ENCODE peak calls at places on chromosomes 6 and 20, in seven cellular contexts. K is upper lobe of right lung, U is hepatocyte, R is PC-3, H is lower lobe of right lung, C is ovary, D is uterus. Z is an unnamed sample.

GRCh38 chr6:141107562-141108160 is 1025.1 kb upstream of the GJE1 start:
- DNase-seq in U (no peak), H (no peak), D (no peak), C (no peak), R (peak; percentile 92), K (no peak), Z (no peak)

GRCh38 chr6:155426408-155426945 is 29.2 kb downstream of the NOX3 start:
- DNase-seq in U (no peak), R (no peak), H (no peak), D (no peak), C (no peak), K (no peak), Z (no peak)

GRCh38 chr6:147618457-147618856 is 110.0 kb downstream of the SAMD5 start:
- DNase-seq in U (no peak), C (no peak), K (no peak), D (no peak), H (no peak), R (no peak), Z (no peak)

GRCh38 chr20:2820896-2821869 is 5.0 kb downstream of the TMEM239 start:
- DNase-seq in H (no peak), R (no peak), C (no peak), U (no peak), D (no peak), K (peak; percentile 61), Z (no peak)

GRCh38 chr20:18087054-18087453 is 29.3 kb upstream of the OVOL2 start:
- DNase-seq in U (no peak), C (no peak), R (no peak), D (no peak), K (no peak), H (no peak), Z (no peak)

GRCh38 chr6:71387179-71387578 is 98.6 kb downstream of the OGFRL1 start:
- DNase-seq in D (no peak), K (no peak), C (no peak), H (no peak), U (no peak), R (no peak), Z (no peak)

GRCh38 chr20:41003143-41003932 is 25.3 kb upstream of the TOP1 start:
- DNase-seq in H (peak; percentile 80), C (no peak), R (peak; percentile 99), K (peak; percentile 75), D (peak; percentile 84), U (peak; percentile 87), Z (no peak)

GRCh38 chr6:7542878-7543394 is 1.5 kb downstream of the DSP start:
- DNase-seq in H (peak; percentile 58), C (peak; percentile 26), R (peak; percentile 84), K (peak; percentile 70), U (peak; percentile 94), D (peak; percentile 30), Z (no peak)

GRCh38 chr20:48448601-48449384 is 379.0 kb downstream of the PREX1 start:
- DNase-seq in D (no peak), C (no peak), K (no peak), U (no peak), R (no peak), H (no peak), Z (peak; percentile 54)

GRCh38 chr6:141260627-141261015 is 872.1 kb upstream of the GJE1 start:
- DNase-seq in H (no peak), U (peak; percentile 4), C (no peak), R (no peak), D (no peak), K (peak; percentile 55), Z (no peak)

GRCh38 chr6:47144306-47144705 is 102.2 kb upstream of the ADGRF1 start:
- DNase-seq in C (no peak), U (no peak), D (no peak), H (no peak), R (no peak), K (no peak), Z (no peak)

GRCh38 chr20:60791823-60792222 is 460.2 kb upstream of the CDH4 start:
- DNase-seq in C (no peak), R (no peak), H (no peak), D (no peak), U (no peak), K (no peak), Z (no peak)

GRCh38 chr6:116543149-116543548 is 2.3 kb downstream of the TRAPPC3L start:
- DNase-seq in C (no peak), R (no peak), U (no peak), H (no peak), D (no peak), K (no peak), Z (no peak)

GRCh38 chr6:71681234-71681867 is 205.0 kb upstream of the RIMS1 start:
- DNase-seq in D (no peak), H (no peak), U (no peak), K (no peak), C (no peak), R (no peak), Z (no peak)

GRCh38 chr20:51710503-51710902 is 57.7 kb downstream of the ATP9A start:
- DNase-seq in U (no peak), H (no peak), K (no peak), D (no peak), C (no peak), R (no peak), Z (no peak)

GRCh38 chr6:36351152-36351571 is 14.5 kb upstream of the BNIP5 start:
- DNase-seq in H (no peak), U (no peak), K (peak; percentile 30), R (no peak), C (no peak), D (peak; percentile 41), Z (no peak)

GRCh38 chr20:4025679-4026078 is 10.3 kb upstream of the RNF24 start:
- DNase-seq in R (no peak), D (no peak), K (no peak), U (no peak), H (no peak), C (no peak), Z (no peak)

GRCh38 chr6:141110486-141110885 is 1022.2 kb upstream of the GJE1 start:
- DNase-seq in C (no peak), K (no peak), U (no peak), R (no peak), D (no peak), H (no peak), Z (no peak)

GRCh38 chr6:144215402-144215931 is 65.2 kb downstream of the STX11 start:
- DNase-seq in D (peak; percentile 19), K (peak; percentile 70), C (peak; percentile 26), U (peak; percentile 32), R (peak; percentile 13), H (peak; percentile 62), Z (no peak)

GRCh38 chr6:144217264-144217663 is 66.9 kb downstream of the STX11 start:
- DNase-seq in U (peak; percentile 14), H (no peak), K (no peak), C (no peak), R (peak; percentile 15), D (no peak), Z (no peak)

GRCh38 chr6:144217797-144218196 is 67.3 kb upstream of the UTRN start:
- DNase-seq in D (no peak), R (no peak), K (no peak), C (no peak), U (no peak), H (no peak), Z (no peak)

GRCh38 chr6:144215932-144216667 is 65.8 kb downstream of the STX11 start:
- DNase-seq in H (peak; percentile 95), C (peak; percentile 93), U (peak; percentile 97), R (peak; percentile 94), D (peak; percentile 97), K (peak; percentile 97), Z (peak; percentile 91)

DNA sequence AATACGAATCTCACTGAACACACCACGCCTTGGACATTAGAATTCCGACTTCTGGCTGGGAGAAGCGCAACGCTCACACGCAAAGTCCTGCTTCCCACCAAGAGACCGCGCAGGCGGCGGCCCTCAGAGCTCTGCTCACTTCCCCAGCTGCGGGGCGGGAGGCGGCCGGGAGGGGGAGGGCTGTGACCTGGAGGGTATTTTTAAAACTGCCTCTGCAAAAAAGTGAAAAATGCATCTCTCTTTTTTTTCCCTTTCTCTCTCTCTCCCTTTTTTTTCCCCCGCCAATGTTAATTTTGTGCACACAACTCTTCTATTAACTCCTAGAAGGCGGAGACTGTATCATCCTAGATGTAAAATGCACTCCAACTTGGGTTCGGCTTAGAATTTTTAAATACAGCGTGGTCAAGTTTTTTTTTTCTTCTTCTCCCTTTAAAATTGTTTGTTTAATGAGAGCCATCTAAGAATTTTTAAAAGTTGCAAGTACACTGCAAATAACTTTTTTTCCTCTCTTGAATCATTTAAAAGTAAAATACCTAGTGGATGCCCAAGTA is 66.4 kb downstream of the STX11 start:
- DNase-seq in R (no peak), D (no peak), C (no peak), K (peak; percentile 90), U (no peak), H (peak; percentile 81), Z (no peak)
- H3K27ac ChIP-seq in R (peak overlapping the region; percentile 61), D (peak overlapping the region; percentile 94), C (peak overlapping the region; percentile 97), K (peak overlapping the region; percentile 99), U (peak overlapping the region; percentile 94), H (peak overlapping the region; percentile 98), Z (peak overlapping the region; percentile 97)

DNA sequence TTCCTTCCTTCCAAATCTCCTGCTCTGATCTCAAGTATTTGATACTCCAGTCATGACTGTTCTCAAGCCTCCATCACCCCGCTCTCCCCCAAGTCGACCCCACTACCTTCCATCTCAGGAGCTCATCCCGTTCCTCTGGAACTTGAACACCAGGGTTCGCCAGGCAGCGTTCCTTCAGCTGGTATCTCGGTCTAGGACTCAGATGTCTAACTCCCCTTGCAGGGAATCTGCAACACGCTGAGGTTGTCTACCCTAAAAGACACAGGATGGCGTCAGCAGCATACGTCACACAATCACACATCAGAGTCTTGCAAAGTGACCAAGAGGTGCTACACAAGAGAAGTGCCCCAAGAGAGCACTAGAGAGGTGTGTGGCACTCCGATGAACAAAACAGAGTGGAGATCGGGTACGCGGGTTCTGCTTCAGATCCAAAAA is 706 bp downstream of the ZNF184 start:
- DNase-seq in K (no peak), U (peak; percentile 76), D (peak; percentile 67), H (peak; percentile 66), R (peak; percentile 69), C (peak; percentile 65), Z (peak; percentile 44)
- TF ChIP-seq CTCF in K (no peak), U (no peak), D (no peak), H (no peak), R (peak; percentile 19), C (no peak), Z (no peak)

GRCh38 chr6:42113929-42114636 is 28.3 kb downstream of the C6orf132 start:
- DNase-seq in R (peak; percentile 85), D (no peak), U (peak; percentile 59), K (no peak), C (no peak), H (no peak), Z (no peak)

GRCh38 chr6:42117843-42118161 is 24.6 kb downstream of the C6orf132 start:
- DNase-seq in R (no peak), C (no peak), H (no peak), U (no peak), D (no peak), K (no peak), Z (no peak)

GRCh38 chr6:42120895-42121865 is 21.2 kb downstream of the C6orf132 start:
- DNase-seq in D (no peak), U (no peak), H (peak; percentile 72), C (no peak), R (peak; percentile 56), K (no peak), Z (no peak)

GRCh38 chr6:42123379-42124103 is 18.9 kb downstream of the C6orf132 start:
- DNase-seq in R (no peak), C (no peak), U (no peak), D (no peak), K (no peak), H (no peak), Z (no peak)

GRCh38 chr6:42118162-42119001 is 24.0 kb downstream of the C6orf132 start:
- DNase-seq in K (peak; percentile 86), C (no peak), R (peak; percentile 90), D (no peak), U (peak; percentile 85), H (peak; percentile 86), Z (no peak)
- H3K27ac ChIP-seq in K (peak overlapping the region; percentile 65), C (no peak overlapping the region), R (peak overlapping the region; percentile 76), D (no peak overlapping the region), U (peak overlapping the region; percentile 90), H (peak overlapping the region; percentile 65), Z (no peak overlapping the region)

GRCh38 chr20:59032023-59032712 is at the start of gene ATP5F1E:
- DNase-seq in U (peak; percentile 98), K (peak; percentile 98), D (peak; percentile 93), R (peak; percentile 98), H (peak; percentile 98), C (peak; percentile 95), Z (peak; percentile 97)
- TF ChIP-seq CTCF in U (no peak), K (no peak), D (no peak), R (no peak), H (no peak), C (no peak), Z (peak; percentile 15)